ENCODE peak calls at places on chromosomes 2 and 18, in ten cellular contexts. Q is H1, X is stomach, P is spleen, K is IMR-90, G is endothelial cell of umbilical vein, C is heart left ventricle, L is ovary, M is right lobe of liver, V is uterus. H is an unnamed sample.

GRCh38 chr18:79200546-79201268 is 131.5 kb downstream of the ATP9B start:
- DNase-seq in Q (peak; percentile 39), X (no peak), P (no peak), K (peak; percentile 25), G (peak; percentile 9), C (peak; percentile 66), L (peak; percentile 69), M (peak; percentile 68), V (peak; percentile 37), H (peak; percentile 37)

GRCh38 chr18:80136679-80137078 is 27.6 kb downstream of the ADNP2 start:
- DNase-seq in Q (no peak), X (no peak), P (no peak), K (no peak), G (no peak), C (no peak), L (no peak), M (no peak), V (no peak), H (no peak)

GRCh38 chr2:144711546-144712276 is 191.8 kb upstream of the ZEB2 start:
- DNase-seq in Q (no peak), X (no peak), P (no peak), K (no peak), G (no peak), C (no peak), L (no peak), M (no peak), V (no peak), H (no peak)

GRCh38 chr2:68368657-68369339 is 3.7 kb downstream of the PLEK start:
- DNase-seq in Q (no peak), X (no peak), P (no peak), K (peak; percentile 81), G (no peak), C (no peak), L (no peak), M (no peak), V (no peak), H (no peak)

GRCh38 chr2:127107622-127107999 is 657 bp upstream of the BIN1 start:
- DNase-seq in Q (no peak), X (no peak), P (no peak), K (no peak), G (no peak), C (no peak), L (no peak), M (no peak), V (no peak), H (peak; percentile 30)

GRCh38 chr18:13661779-13662271 is 64.5 kb downstream of the FAM210A start:
- DNase-seq in Q (no peak), X (no peak), P (no peak), K (no peak), G (peak; percentile 32), C (no peak), L (no peak), M (no peak), V (no peak), H (no peak)

GRCh38 chr2:113198790-113199612 is 25.2 kb downstream of the PSD4 start:
- DNase-seq in Q (peak; percentile 54), X (peak; percentile 89), P (peak; percentile 96), K (peak; percentile 47), G (peak; percentile 62), C (peak; percentile 82), L (peak; percentile 86), M (peak; percentile 93), V (peak; percentile 39), H (peak; percentile 92)

GRCh38 chr2:150110548-150110947 is 376.9 kb downstream of the RND3 start:
- DNase-seq in Q (no peak), X (no peak), P (no peak), K (peak; percentile 67), G (no peak), C (no peak), L (no peak), M (no peak), V (no peak), H (no peak)

GRCh38 chr18:79640875-79641274 is 38.7 kb upstream of the CTDP1 start:
- DNase-seq in Q (no peak), X (no peak), P (no peak), K (no peak), G (no peak), C (no peak), L (no peak), M (no peak), V (no peak), H (no peak)

GRCh38 chr2:152718909-152719645 is 657 bp downstream of the ARL6IP6 start:
- DNase-seq in Q (peak; percentile 17), X (peak; percentile 51), P (no peak), K (no peak), G (no peak), C (no peak), L (no peak), M (no peak), V (no peak), H (no peak)

GRCh38 chr2:162677476-162677875 is 161.1 kb downstream of the KCNH7 start:
- DNase-seq in Q (no peak), X (no peak), P (no peak), K (no peak), G (peak; percentile 67), C (no peak), L (no peak), M (no peak), V (no peak), H (no peak)

GRCh38 chr2:215775106-215775505 is 238.2 kb downstream of the MREG start:
- DNase-seq in Q (no peak), X (no peak), P (no peak), K (no peak), G (no peak), C (no peak), L (no peak), M (no peak), V (no peak), H (no peak)

GRCh38 chr2:50492452-50492851 is 539.5 kb downstream of the NRXN1 start:
- DNase-seq in Q (peak; percentile 27), X (peak; percentile 39), P (no peak), K (peak; percentile 65), G (peak; percentile 56), C (peak; percentile 20), L (no peak), M (no peak), V (no peak), H (peak; percentile 49)

GRCh38 chr2:11056614-11057013 is 98.7 kb upstream of the SLC66A3 start:
- DNase-seq in Q (no peak), X (no peak), P (no peak), K (peak; percentile 94), G (no peak), C (no peak), L (no peak), M (no peak), V (no peak), H (no peak)

GRCh38 chr2:196166876-196167275 is 4.5 kb downstream of the STK17B start:
- DNase-seq in Q (no peak), X (no peak), P (no peak), K (peak; percentile 87), G (peak; percentile 78), C (no peak), L (no peak), M (no peak), V (no peak), H (no peak)

GRCh38 chr2:59575191-59575590 is 978.3 kb downstream of the BCL11A start:
- DNase-seq in Q (no peak), X (no peak), P (no peak), K (no peak), G (no peak), C (no peak), L (no peak), M (no peak), V (no peak), H (no peak)

GRCh38 chr18:55261253-55261652 is 302.0 kb upstream of the CCDC68 start:
- DNase-seq in Q (no peak), X (no peak), P (no peak), K (no peak), G (no peak), C (no peak), L (no peak), M (no peak), V (no peak), H (no peak)

GRCh38 chr2:225400060-225400511 is 576 bp downstream of the NYAP2 start:
- DNase-seq in Q (peak; percentile 10), X (no peak), P (no peak), K (peak; percentile 56), G (peak; percentile 1), C (no peak), L (peak; percentile 10), M (no peak), V (no peak), H (peak; percentile 11)

GRCh38 chr2:98308068-98308467 is 38.2 kb upstream of the CNGA3 start:
- DNase-seq in Q (no peak), X (no peak), P (no peak), K (peak; percentile 2), G (no peak), C (no peak), L (no peak), M (no peak), V (no peak), H (no peak)

GRCh38 chr18:9184998-9185613 is 48.5 kb downstream of the ANKRD12 start:
- DNase-seq in Q (no peak), X (no peak), P (no peak), K (no peak), G (peak; percentile 96), C (no peak), L (no peak), M (no peak), V (no peak), H (no peak)
- H3K4me3 ChIP-seq in Q (no peak overlapping the region), X (no peak overlapping the region), P (no peak overlapping the region), K (no peak overlapping the region), G (no peak overlapping the region), C (no peak overlapping the region), L (no peak overlapping the region), M (no peak overlapping the region), V (no peak overlapping the region), H (no peak overlapping the region)

GRCh38 chr18:66143029-66143428 is 392.2 kb downstream of the CDH7 start:
- DNase-seq in Q (no peak), X (no peak), P (no peak), K (no peak), G (no peak), C (no peak), L (no peak), M (no peak), V (no peak), H (no peak)
- TF ChIP-seq POLR2A in Q (no peak), X (no peak), P (no peak), K (no peak), G (no peak), C (no peak), L (no peak), M (no peak), V (no peak), H (no peak)

DNA sequence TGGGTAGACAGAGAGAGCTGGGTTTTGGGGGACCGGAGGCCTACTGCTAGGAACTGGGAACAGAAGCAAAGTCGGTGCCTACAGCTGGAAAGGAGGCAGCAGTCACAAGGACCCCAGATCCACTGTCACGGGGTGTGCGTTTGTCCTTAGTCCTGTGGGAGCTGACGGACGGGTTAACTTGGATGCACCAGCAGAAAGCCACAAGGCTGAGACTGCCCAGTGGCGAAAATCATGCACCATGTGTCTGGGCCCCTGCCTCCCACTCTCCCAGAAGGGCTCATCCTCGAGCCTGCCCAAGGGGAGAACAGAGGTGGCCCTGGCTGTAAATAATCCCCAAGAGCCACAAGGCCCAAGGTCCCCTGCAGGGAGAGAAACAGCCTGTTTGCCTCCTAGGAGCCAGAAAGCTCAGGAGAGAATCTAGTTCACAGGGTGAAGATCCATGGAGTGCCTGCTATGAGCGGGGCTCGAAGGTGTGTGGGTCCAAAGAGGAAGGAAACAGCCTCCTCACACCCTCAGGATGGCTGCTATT is 11.7 kb upstream of the RALB start:
- DNase-seq in Q (no peak), X (no peak), P (peak; percentile 52), K (no peak), G (no peak), C (no peak), L (no peak), M (no peak), V (no peak), H (no peak)
- H3K36me3 ChIP-seq in Q (no peaks in the 10 kb centered on the region), X (no peaks in the 10 kb centered on the region), P (no peaks in the 10 kb centered on the region), K (no peaks in the 10 kb centered on the region), G (no peaks in the 10 kb centered on the region), C (no peaks in the 10 kb centered on the region), L (no peaks in the 10 kb centered on the region), M (no peaks in the 10 kb centered on the region), V (no peaks in the 10 kb centered on the region), H (no peaks in the 10 kb centered on the region)

GRCh38 chr18:10726198-10727068 is 200.6 kb downstream of the NAPG start:
- DNase-seq in Q (no peak), X (no peak), P (no peak), K (no peak), G (no peak), C (no peak), L (no peak), M (peak; percentile 63), V (no peak), H (peak; percentile 39)
- H3K4me3 ChIP-seq in Q (no peak overlapping the region), X (peak overlapping the region; percentile 24), P (no peak overlapping the region), K (no peak overlapping the region), G (no peak overlapping the region), C (peak overlapping the region; percentile 28), L (no peak overlapping the region), M (no peak overlapping the region), V (no peak overlapping the region), H (no peak overlapping the region)